ENCODE peak calls at places on chromosomes 2 and 18, in nine cellular contexts. J is HepG2, K is GM23248, S is GM12878, W is GM23338, P is PC-9, Y is mammary epithelial cell, A is IMR-90, G is PC-3. R is an unnamed sample. For H4K20me1 and H3K27me3, the result is how much of the 10 kb centered on the place peaks cover.

GRCh38 chr2:216583157-216583556 is 50.1 kb upstream of the IGFBP2 start:
- DNase-seq in J (no peak), K (peak), S (no peak), W (no peak), P (peak), Y (peak), A (peak), G (peak), R (peak)

GRCh38 chr18:61901334-61901986 is 8.7 kb upstream of the RNF152 start:
- DNase-seq in J (peak), K (peak), S (peak), W (peak), P (peak), Y (peak), A (peak), G (peak), R (peak)

GRCh38 chr2:27993950-27994728 is 103.6 kb downstream of the BABAM2 start:
- DNase-seq in J (no peak), K (no peak), S (no peak), W (no peak), P (no peak), Y (no peak), A (no peak), G (no peak), R (no peak)

GRCh38 chr18:6326566-6326965 is 88.1 kb downstream of the L3MBTL4 start:
- DNase-seq in J (no peak), K (no peak), S (no peak), W (no peak), P (no peak), Y (no peak), A (no peak), G (no peak), R (no peak)

GRCh38 chr2:140567734-140568133 is 1563.1 kb downstream of the LRP1B start:
- DNase-seq in J (no peak), K (peak), S (no peak), W (no peak), P (no peak), Y (peak), A (peak), G (peak), R (peak)

GRCh38 chr2:119136093-119136492 is 22.5 kb downstream of the C1QL2 start:
- DNase-seq in J (no peak), K (peak), S (no peak), W (no peak), P (no peak), Y (no peak), A (no peak), G (peak), R (no peak)

GRCh38 chr18:23596183-23596582 is 9.9 kb upstream of the NPC1 start:
- DNase-seq in J (no peak), K (no peak), S (no peak), W (no peak), P (no peak), Y (no peak), A (no peak), G (no peak), R (no peak)

GRCh38 chr18:44541159-44541558 is 139.5 kb upstream of the SETBP1 start:
- DNase-seq in J (no peak), K (no peak), S (no peak), W (no peak), P (no peak), Y (no peak), A (no peak), G (no peak), R (peak)

GRCh38 chr18:49362431-49362830 is 98.0 kb downstream of the DYM start:
- DNase-seq in J (no peak), K (peak), S (no peak), W (no peak), P (no peak), Y (no peak), A (peak), G (no peak), R (no peak)

GRCh38 chr2:165833156-165833555 is 39.1 kb upstream of the GALNT3 start:
- DNase-seq in J (no peak), K (peak), S (no peak), W (no peak), P (peak), Y (peak), A (peak), G (peak), R (peak)

GRCh38 chr2:27308359-27308875 is at the start of gene UCN:
- DNase-seq in J (no peak), K (peak), S (no peak), W (peak), P (no peak), Y (peak), A (peak), G (no peak), R (peak)

GRCh38 chr2:103176289-103176915 is 414.6 kb downstream of the TMEM182 start:
- DNase-seq in J (no peak), K (no peak), S (no peak), W (no peak), P (no peak), Y (no peak), A (no peak), G (no peak), R (no peak)

GRCh38 chr2:233371608-233372007 is 17.3 kb downstream of the DGKD start:
- DNase-seq in J (no peak), K (no peak), S (no peak), W (no peak), P (no peak), Y (no peak), A (no peak), G (no peak), R (no peak)
- H4K20me1 ChIP-seq in J (under half), K (under half), S (under half), W (under half), P (under half), Y (under half), A (under half), G (under half), R (under half)

GRCh38 chr2:148907085-148907785 is 32.2 kb downstream of the KIF5C start:
- DNase-seq in J (no peak), K (no peak), S (no peak), W (no peak), P (no peak), Y (no peak), A (no peak), G (no peak), R (no peak)
- H3K27me3 ChIP-seq in J (under half), K (under half), S (under half), W (under half), P (under half), Y (under half), A (under half), G (under half), R (under half)

DNA sequence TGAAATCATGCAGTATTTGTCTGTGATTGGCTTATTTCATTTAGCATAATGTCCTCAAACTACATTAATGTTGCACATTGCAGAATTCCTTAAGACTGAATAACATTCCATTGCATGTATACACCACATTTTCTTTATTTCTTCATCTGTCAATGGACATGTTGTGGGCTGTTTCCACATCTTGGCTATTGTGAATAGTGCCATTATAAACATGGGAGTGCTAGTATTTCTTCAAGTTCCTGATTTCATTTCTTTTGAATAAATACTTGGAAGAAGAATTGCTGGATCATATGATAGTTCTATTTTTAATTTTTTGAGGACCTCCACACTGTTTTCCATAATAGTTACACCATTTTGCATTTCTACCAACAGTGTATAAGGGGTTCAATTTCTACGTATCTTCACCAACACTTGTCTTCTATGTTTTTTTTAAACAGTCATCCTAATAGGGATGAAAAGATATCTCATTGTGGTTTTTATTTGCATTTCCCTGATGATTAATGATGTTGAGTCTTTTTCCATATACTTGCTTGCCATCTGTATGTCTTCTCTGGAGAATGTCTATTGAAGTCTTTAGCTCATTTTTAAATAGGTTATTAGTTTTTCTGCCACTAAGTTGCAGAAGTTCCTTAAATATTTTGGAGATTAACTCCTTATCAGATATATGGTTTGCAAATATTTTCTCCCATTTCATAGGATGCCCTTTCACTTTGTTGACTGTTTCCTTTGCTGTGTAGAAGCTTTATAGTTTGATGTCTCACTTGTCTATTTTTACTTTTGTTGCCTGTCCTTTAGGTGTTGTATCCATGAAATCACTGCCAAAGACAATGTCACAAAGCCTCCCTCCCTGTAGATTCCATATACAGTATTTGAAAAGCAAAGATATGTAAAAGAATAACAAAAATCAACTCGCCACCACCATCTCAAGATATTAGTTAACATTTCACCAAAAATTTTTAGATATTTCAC is 14.6 kb downstream of the FBXO11 start:
- DNase-seq in J (no peak), K (peak), S (no peak), W (no peak), P (no peak), Y (peak), A (peak), G (no peak), R (peak)
- H4K20me1 ChIP-seq in J (half or more), K (under half), S (under half), W (under half), P (half or more), Y (under half), A (half or more), G (under half), R (half or more)

GRCh38 chr2:203973676-203974075 is 37.1 kb downstream of the ICOS start:
- DNase-seq in J (no peak), K (no peak), S (no peak), W (no peak), P (no peak), Y (no peak), A (no peak), G (no peak), R (no peak)
- H3K27me3 ChIP-seq in J (under half), K (under half), S (under half), W (under half), P (under half), Y (under half), A (under half), G (half or more), R (under half)

GRCh38 chr18:12996661-12997292 is 5.6 kb downstream of the CEP192 start:
- DNase-seq in J (no peak), K (no peak), S (no peak), W (no peak), P (no peak), Y (no peak), A (no peak), G (no peak), R (no peak)

GRCh38 chr18:12998332-12999060 is 7.3 kb downstream of the CEP192 start:
- DNase-seq in J (no peak), K (no peak), S (peak), W (no peak), P (no peak), Y (no peak), A (no peak), G (no peak), R (no peak)

GRCh38 chr18:12993439-12993838 is 2.3 kb downstream of the CEP192 start:
- DNase-seq in J (no peak), K (no peak), S (no peak), W (peak), P (no peak), Y (no peak), A (no peak), G (no peak), R (no peak)

GRCh38 chr18:12995424-12995823 is 4.3 kb downstream of the CEP192 start:
- DNase-seq in J (no peak), K (no peak), S (no peak), W (no peak), P (no peak), Y (no peak), A (no peak), G (no peak), R (no peak)

DNA sequence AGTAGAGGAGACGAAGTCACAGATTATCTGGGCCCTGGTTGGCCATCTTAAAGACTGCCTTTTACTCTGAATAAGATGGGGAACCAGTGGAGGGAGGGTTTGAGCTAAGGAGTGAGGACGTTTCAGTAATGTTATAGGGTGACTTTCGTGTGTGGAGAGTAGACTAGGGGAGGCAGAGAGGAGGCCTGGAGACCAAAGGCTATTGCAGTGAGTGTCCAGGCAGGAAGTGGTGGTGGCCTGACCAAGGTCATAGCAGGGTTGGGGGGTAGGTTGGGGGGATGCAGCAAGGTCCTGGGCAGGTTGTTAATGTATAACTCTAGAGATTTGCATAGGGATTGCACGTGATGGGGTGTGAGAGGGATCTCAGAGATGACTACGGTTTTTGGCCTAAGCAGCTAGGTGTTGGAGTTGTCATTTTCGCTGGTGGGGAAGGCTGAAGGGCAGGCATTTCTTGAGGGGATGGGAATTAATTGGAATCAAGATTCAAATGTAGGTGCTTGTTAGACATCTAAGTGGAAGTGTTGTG is 4.9 kb downstream of the CEP192 start:
- DNase-seq in J (peak), K (no peak), S (no peak), W (no peak), P (no peak), Y (no peak), A (no peak), G (no peak), R (no peak)
- H4K20me1 ChIP-seq in J (under half), K (under half), S (under half), W (under half), P (under half), Y (under half), A (under half), G (half or more), R (under half)

DNA sequence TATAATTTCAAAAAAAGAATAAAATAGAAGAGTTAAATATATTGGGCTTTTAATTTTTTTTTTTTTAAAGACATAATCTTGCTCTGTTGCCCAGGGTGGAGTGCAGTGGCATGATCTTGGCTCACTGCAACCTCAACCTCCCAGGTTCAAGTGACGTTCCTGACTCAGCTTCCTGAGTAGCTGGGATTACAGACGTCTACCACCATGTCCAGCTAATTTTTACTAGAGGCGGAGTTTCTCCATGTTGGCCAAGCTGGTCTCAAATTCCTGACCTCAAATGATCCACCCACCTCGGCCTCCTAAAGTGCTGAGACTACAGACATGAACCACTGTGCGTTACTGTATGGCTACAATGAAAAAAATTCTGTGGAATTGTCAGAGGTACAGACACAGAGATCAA is 98.1 kb upstream of the RGPD4 start:
- DNase-seq in J (no peak), K (no peak), S (no peak), W (no peak), P (no peak), Y (no peak), A (no peak), G (no peak), R (no peak)
- H3K27me3 ChIP-seq in J (under half), K (under half), S (under half), W (under half), P (under half), Y (under half), A (under half), G (under half), R (under half)

GRCh38 chr2:96550787-96551604 is 14.4 kb downstream of the ARID5A start:
- DNase-seq in J (peak), K (no peak), S (no peak), W (no peak), P (no peak), Y (no peak), A (no peak), G (no peak), R (no peak)
- H4K20me1 ChIP-seq in J (under half), K (under half), S (under half), W (under half), P (under half), Y (under half), A (under half), G (under half), R (under half)